ENCODE peak calls at places on chromosomes 1 and 21, in five cellular contexts. One of them, this sample, is unnamed.
A peak's percentile ranks its signal among the peaks of the same experiment; 100 is the strongest.

GRCh38 chr1:150409504-150410362 is 45.8 kb downstream of the RPRD2 start:
- DNase-seq in uterus: no peak
- DNase-seq in neural crest cell: no peak
- DNase-seq in PC-9: no peak
- DNase-seq in body of pancreas: no peak
- DNase-seq in this sample: no peak

GRCh38 chr1:18557621-18558465 is 72.8 kb upstream of the PAX7 start:
- DNase-seq in uterus: no peak
- DNase-seq in PC-9: no peak
- DNase-seq in neural crest cell: peak; percentile 59
- DNase-seq in body of pancreas: peak; percentile 52
- DNase-seq in this sample: peak; percentile 10

GRCh38 chr1:214331827-214332423 is 51.0 kb downstream of the SMYD2 start:
- DNase-seq in PC-9: no peak
- DNase-seq in uterus: no peak
- DNase-seq in body of pancreas: peak; percentile 45
- DNase-seq in neural crest cell: peak; percentile 65
- DNase-seq in this sample: peak; percentile 65

GRCh38 chr1:206557636-206558473 is 50.5 kb downstream of the RASSF5 start:
- DNase-seq in uterus: no peak
- DNase-seq in body of pancreas: peak; percentile 26
- DNase-seq in PC-9: peak; percentile 42
- DNase-seq in neural crest cell: no peak
- DNase-seq in this sample: no peak

GRCh38 chr1:242245255-242245654 is 246.4 kb upstream of the MAP1LC3C start:
- DNase-seq in PC-9: no peak
- DNase-seq in neural crest cell: no peak
- DNase-seq in body of pancreas: no peak
- DNase-seq in uterus: no peak
- DNase-seq in this sample: no peak

GRCh38 chr1:171495444-171495843 is 10.1 kb downstream of the PRRC2C start:
- DNase-seq in PC-9: no peak
- DNase-seq in body of pancreas: no peak
- DNase-seq in neural crest cell: no peak
- DNase-seq in uterus: no peak
- DNase-seq in this sample: no peak

GRCh38 chr1:110237406-110238152 is 27.5 kb downstream of the KCNC4 start:
- DNase-seq in body of pancreas: no peak
- DNase-seq in uterus: no peak
- DNase-seq in neural crest cell: no peak
- DNase-seq in PC-9: no peak
- DNase-seq in this sample: no peak

GRCh38 chr1:113192980-113193379 is 120.0 kb downstream of the LRIG2 start:
- DNase-seq in PC-9: no peak
- DNase-seq in body of pancreas: no peak
- DNase-seq in uterus: no peak
- DNase-seq in neural crest cell: no peak
- DNase-seq in this sample: no peak

GRCh38 chr1:216310776-216311175 is 112.5 kb downstream of the USH2A start:
- DNase-seq in PC-9: no peak
- DNase-seq in neural crest cell: peak; percentile 28
- DNase-seq in uterus: no peak
- DNase-seq in body of pancreas: peak; percentile 41
- DNase-seq in this sample: peak; percentile 58

GRCh38 chr1:118223426-118223825 is 38.4 kb upstream of the SPAG17 start:
- DNase-seq in body of pancreas: peak; percentile 19
- DNase-seq in neural crest cell: peak; percentile 42
- DNase-seq in PC-9: no peak
- DNase-seq in uterus: no peak
- DNase-seq in this sample: peak; percentile 60

GRCh38 chr1:204262506-204263239 is 48.9 kb upstream of the GOLT1A start:
- DNase-seq in uterus: no peak
- DNase-seq in body of pancreas: no peak
- DNase-seq in neural crest cell: peak; percentile 37
- DNase-seq in PC-9: no peak
- DNase-seq in this sample: no peak

GRCh38 chr1:209412566-209412965 is 170.9 kb upstream of the CAMK1G start:
- DNase-seq in PC-9: no peak
- DNase-seq in neural crest cell: no peak
- DNase-seq in body of pancreas: no peak
- DNase-seq in uterus: no peak
- DNase-seq in this sample: no peak

GRCh38 chr1:39639333-39640130 is at the start of gene HEYL:
- DNase-seq in body of pancreas: peak; percentile 91
- DNase-seq in PC-9: no peak
- DNase-seq in neural crest cell: peak; percentile 52
- DNase-seq in uterus: peak; percentile 90
- DNase-seq in this sample: peak; percentile 77

GRCh38 chr1:168468822-168469221 is 75.0 kb downstream of the XCL2 start:
- DNase-seq in body of pancreas: no peak
- DNase-seq in uterus: no peak
- DNase-seq in PC-9: no peak
- DNase-seq in neural crest cell: no peak
- DNase-seq in this sample: no peak

GRCh38 chr1:108188801-108189200 is 11.3 kb downstream of the SLC25A24 start:
- DNase-seq in uterus: no peak
- DNase-seq in PC-9: no peak
- DNase-seq in body of pancreas: no peak
- DNase-seq in neural crest cell: no peak
- DNase-seq in this sample: no peak

GRCh38 chr1:176919386-176920378 is 244.8 kb downstream of the ASTN1 start:
- DNase-seq in neural crest cell: no peak
- DNase-seq in uterus: no peak
- DNase-seq in PC-9: no peak
- DNase-seq in body of pancreas: no peak
- DNase-seq in this sample: no peak

GRCh38 chr21:34911360-34911759 is 137.7 kb downstream of the RUNX1 start:
- DNase-seq in neural crest cell: no peak
- DNase-seq in PC-9: no peak
- DNase-seq in body of pancreas: no peak
- DNase-seq in uterus: no peak
- DNase-seq in this sample: no peak

GRCh38 chr1:201648066-201648910 is 109.4 kb downstream of the NAV1 start:
- DNase-seq in body of pancreas: peak; percentile 59
- DNase-seq in uterus: peak; percentile 53
- DNase-seq in PC-9: peak; percentile 8
- DNase-seq in neural crest cell: peak; percentile 47
- DNase-seq in this sample: peak; percentile 57

GRCh38 chr1:101013776-101014175 is 11.8 kb downstream of the DPH5 start:
- DNase-seq in body of pancreas: no peak
- DNase-seq in uterus: no peak
- DNase-seq in neural crest cell: no peak
- DNase-seq in PC-9: no peak
- DNase-seq in this sample: no peak

GRCh38 chr1:230103341-230104173 is 36.5 kb downstream of the GALNT2 start:
- DNase-seq in neural crest cell: no peak
- DNase-seq in body of pancreas: no peak
- DNase-seq in PC-9: no peak
- DNase-seq in uterus: no peak
- DNase-seq in this sample: no peak

GRCh38 chr1:156625436-156626078 is 6.3 kb downstream of the HAPLN2 start:
- DNase-seq in neural crest cell: peak; percentile 67
- DNase-seq in uterus: peak; percentile 61
- DNase-seq in body of pancreas: peak; percentile 74
- DNase-seq in PC-9: no peak
- DNase-seq in this sample: peak; percentile 73

GRCh38 chr1:204288061-204288588 is 71.6 kb downstream of the PLEKHA6 start:
- DNase-seq in PC-9: peak; percentile 94
- DNase-seq in uterus: peak; percentile 79
- DNase-seq in body of pancreas: peak; percentile 90
- DNase-seq in neural crest cell: no peak
- DNase-seq in this sample: no peak

GRCh38 chr1:181099152-181100014 is 10.9 kb downstream of the IER5 start:
- DNase-seq in neural crest cell: no peak
- DNase-seq in body of pancreas: no peak
- DNase-seq in PC-9: peak; percentile 11
- DNase-seq in uterus: no peak
- DNase-seq in this sample: no peak

GRCh38 chr1:246067432-246068021 is 439.6 kb downstream of the SMYD3 start:
- DNase-seq in uterus: no peak
- DNase-seq in PC-9: no peak
- DNase-seq in neural crest cell: no peak
- DNase-seq in body of pancreas: no peak
- DNase-seq in this sample: no peak

GRCh38 chr1:15429701-15430149 is 8.5 kb upstream of the CTRC start:
- DNase-seq in uterus: no peak
- DNase-seq in body of pancreas: peak; percentile 57
- DNase-seq in neural crest cell: no peak
- DNase-seq in PC-9: peak; percentile 48
- DNase-seq in this sample: no peak

GRCh38 chr1:23470282-23471070 is 13.5 kb downstream of the ASAP3 start:
- DNase-seq in body of pancreas: peak; percentile 24
- DNase-seq in PC-9: no peak
- DNase-seq in uterus: peak; percentile 62
- DNase-seq in neural crest cell: no peak
- DNase-seq in this sample: no peak

GRCh38 chr1:30731806-30732276 is 8.5 kb upstream of the MATN1 start:
- DNase-seq in neural crest cell: no peak
- DNase-seq in body of pancreas: no peak
- DNase-seq in uterus: no peak
- DNase-seq in PC-9: no peak
- DNase-seq in this sample: no peak

GRCh38 chr1:239630767-239631166 is 244.4 kb downstream of the CHRM3 start:
- DNase-seq in neural crest cell: no peak
- DNase-seq in body of pancreas: no peak
- DNase-seq in PC-9: no peak
- DNase-seq in uterus: no peak
- DNase-seq in this sample: no peak

GRCh38 chr1:172427191-172427590 is 6.7 kb downstream of the C1orf105 start:
- DNase-seq in neural crest cell: no peak
- DNase-seq in PC-9: no peak
- DNase-seq in body of pancreas: no peak
- DNase-seq in uterus: no peak
- DNase-seq in this sample: no peak

DNA sequence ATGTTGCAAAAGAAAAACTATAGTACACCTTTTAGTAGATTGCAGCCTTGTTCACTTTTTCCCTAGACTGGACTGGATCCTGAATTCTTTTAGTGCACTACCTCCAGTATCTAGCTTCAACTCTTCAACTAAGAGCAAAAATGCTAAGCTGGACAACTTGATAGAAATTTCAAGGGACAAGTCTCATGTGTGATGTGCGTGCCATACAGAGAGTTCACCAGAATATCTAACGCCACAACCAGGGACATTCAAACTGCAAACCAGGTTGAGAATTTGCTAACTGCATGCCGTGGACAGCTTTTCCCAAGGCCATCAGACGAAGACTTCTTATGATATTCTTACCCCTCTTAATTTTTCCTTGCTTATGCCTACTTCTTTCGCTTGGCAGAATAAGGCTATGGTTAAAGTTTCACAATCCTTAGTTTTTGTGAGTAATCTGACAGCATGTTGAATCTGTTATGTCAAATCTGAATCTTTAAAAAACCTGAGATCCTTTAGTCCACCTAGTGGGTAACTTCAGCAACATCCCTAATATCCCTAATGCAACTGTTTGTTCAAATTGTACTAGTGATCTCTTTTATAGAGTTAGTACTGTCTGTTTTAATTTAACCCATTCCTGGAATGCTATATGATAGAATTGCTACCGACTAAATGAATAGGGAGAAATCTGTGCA is 66.4 kb downstream of the DDAH1 start:
- DNase-seq in neural crest cell: no peak
- DNase-seq in uterus: no peak
- DNase-seq in body of pancreas: no peak
- DNase-seq in PC-9: peak; percentile 54
- DNase-seq in this sample: no peak
- TF ChIP-seq CTCF in neural crest cell: peak; percentile 44
- TF ChIP-seq CTCF in uterus: no peak
- TF ChIP-seq CTCF in body of pancreas: no peak
- TF ChIP-seq CTCF in PC-9: peak; percentile 55
- TF ChIP-seq CTCF in this sample: no peak

GRCh38 chr21:28239345-28239744 is 753.3 kb downstream of the LTN1 start:
- DNase-seq in neural crest cell: no peak
- DNase-seq in PC-9: no peak
- DNase-seq in body of pancreas: peak; percentile 37
- DNase-seq in uterus: no peak
- DNase-seq in this sample: no peak

GRCh38 chr21:28237661-28238060 is 755.0 kb downstream of the LTN1 start:
- DNase-seq in PC-9: no peak
- DNase-seq in body of pancreas: no peak
- DNase-seq in neural crest cell: no peak
- DNase-seq in uterus: no peak
- DNase-seq in this sample: no peak

GRCh38 chr21:28233536-28234220 is 759.0 kb downstream of the LTN1 start:
- DNase-seq in uterus: no peak
- DNase-seq in PC-9: no peak
- DNase-seq in neural crest cell: no peak
- DNase-seq in body of pancreas: no peak
- DNase-seq in this sample: no peak

GRCh38 chr21:28230559-28230958 is 762.1 kb downstream of the LTN1 start:
- DNase-seq in PC-9: no peak
- DNase-seq in neural crest cell: no peak
- DNase-seq in uterus: no peak
- DNase-seq in body of pancreas: no peak
- DNase-seq in this sample: no peak

GRCh38 chr21:28235169-28235892 is 757.3 kb downstream of the LTN1 start:
- DNase-seq in PC-9: no peak
- DNase-seq in uterus: no peak
- DNase-seq in body of pancreas: peak; percentile 25
- DNase-seq in neural crest cell: no peak
- DNase-seq in this sample: no peak
- TF ChIP-seq CTCF in PC-9: no peak
- TF ChIP-seq CTCF in uterus: no peak
- TF ChIP-seq CTCF in body of pancreas: no peak
- TF ChIP-seq CTCF in neural crest cell: no peak
- TF ChIP-seq CTCF in this sample: no peak

GRCh38 chr1:70504821-70505193 is 93.7 kb downstream of the CTH start:
- DNase-seq in uterus: peak; percentile 73
- DNase-seq in neural crest cell: no peak
- DNase-seq in PC-9: no peak
- DNase-seq in body of pancreas: peak; percentile 21
- DNase-seq in this sample: no peak

GRCh38 chr1:70504176-70504820 is 93.2 kb downstream of the CTH start:
- DNase-seq in uterus: no peak
- DNase-seq in PC-9: no peak
- DNase-seq in neural crest cell: no peak
- DNase-seq in body of pancreas: no peak
- DNase-seq in this sample: no peak

GRCh38 chr1:70509996-70510876 is 99.2 kb downstream of the CTH start:
- DNase-seq in uterus: no peak
- DNase-seq in body of pancreas: no peak
- DNase-seq in neural crest cell: no peak
- DNase-seq in PC-9: peak; percentile 95
- DNase-seq in this sample: no peak
- TF ChIP-seq CTCF in uterus: peak; percentile 69
- TF ChIP-seq CTCF in body of pancreas: peak; percentile 54
- TF ChIP-seq CTCF in neural crest cell: peak; percentile 86
- TF ChIP-seq CTCF in PC-9: peak; percentile 86
- TF ChIP-seq CTCF in this sample: peak; percentile 73

DNA sequence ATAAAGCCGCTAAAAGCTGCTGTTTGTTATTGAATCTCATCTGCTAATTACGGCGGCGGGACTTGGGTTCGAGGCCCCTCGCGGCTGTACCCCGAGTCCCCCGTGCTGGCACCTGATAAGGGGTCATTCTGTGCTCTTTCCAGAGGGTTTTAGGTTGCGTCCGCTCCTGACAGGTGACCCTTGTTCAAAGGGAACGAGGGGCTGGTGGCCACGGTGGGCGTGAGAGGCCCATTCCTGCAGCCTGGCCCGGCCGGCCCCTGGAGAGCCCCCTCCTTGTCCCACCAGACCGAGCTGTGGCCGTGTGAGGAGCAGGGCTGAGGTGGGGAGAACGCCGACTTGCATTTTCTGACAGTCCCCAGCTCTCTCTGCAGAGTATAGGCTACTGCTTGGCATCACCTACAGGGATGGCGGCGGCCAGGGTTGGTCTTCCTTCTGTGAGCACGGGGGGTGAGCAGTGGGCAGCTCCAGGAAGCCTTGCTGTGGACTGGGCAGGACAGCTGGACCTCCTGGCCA is 12.2 kb downstream of the PRDM16 start:
- DNase-seq in body of pancreas: no peak
- DNase-seq in PC-9: no peak
- DNase-seq in neural crest cell: no peak
- DNase-seq in uterus: no peak
- DNase-seq in this sample: no peak
- TF ChIP-seq CTCF in body of pancreas: no peak
- TF ChIP-seq CTCF in PC-9: no peak
- TF ChIP-seq CTCF in neural crest cell: no peak
- TF ChIP-seq CTCF in uterus: no peak
- TF ChIP-seq CTCF in this sample: no peak